ENCODE peak calls at places on chromosomes 2 and 18, in four cellular contexts. M is GM12864; D is CD8-positive, alpha-beta memory T cell; E is K562. K is an unnamed sample.

GRCh38 chr2:209351636-209352035 is 72.2 kb upstream of the MAP2 start:
- DNase-seq in D (no peak), E (no peak), M (no peak), K (no peak)

GRCh38 chr2:68653538-68653982 is 10.2 kb downstream of the PROKR1 start:
- DNase-seq in D (peak), M (no peak), E (peak), K (peak)

GRCh38 chr2:30223413-30223874 is 7.9 kb upstream of the LBH start:
- DNase-seq in M (no peak), E (no peak), D (no peak), K (no peak)

GRCh38 chr2:143558665-143559064 is 429.4 kb downstream of the ARHGAP15 start:
- DNase-seq in D (no peak), M (no peak), E (no peak), K (no peak)

GRCh38 chr2:143575340-143575739 is 446.1 kb downstream of the ARHGAP15 start:
- DNase-seq in D (no peak), E (peak), M (no peak), K (no peak)

GRCh38 chr2:55010149-55010591 is 40.1 kb downstream of the RTN4 start:
- DNase-seq in E (peak), M (no peak), D (peak), K (peak)

GRCh38 chr18:28003451-28003850 is 173.5 kb downstream of the CDH2 start:
- DNase-seq in D (no peak), E (no peak), M (no peak), K (no peak)

GRCh38 chr2:127577503-127577902 is 42.0 kb downstream of the MYO7B start:
- DNase-seq in E (no peak), D (no peak), M (no peak), K (no peak)

GRCh38 chr18:62881509-62882016 is 166.2 kb downstream of the PHLPP1 start:
- DNase-seq in D (no peak), E (peak), M (no peak), K (no peak)

GRCh38 chr2:69770193-69770702 is 28.3 kb downstream of the ANXA4 start:
- DNase-seq in E (peak), M (no peak), D (no peak), K (no peak)

GRCh38 chr18:13541621-13542519 is 184.5 kb downstream of the FAM210A start:
- DNase-seq in M (no peak), E (no peak), D (no peak), K (no peak)

GRCh38 chr18:36012891-36013290 is 40.4 kb downstream of the RMP24 start:
- DNase-seq in E (no peak), D (no peak), M (no peak), K (no peak)

GRCh38 chr18:73381361-73382031 is 513.7 kb upstream of the NETO1 start:
- DNase-seq in M (no peak), E (no peak), D (no peak), K (no peak)

GRCh38 chr2:218006741-218007140 is 3.9 kb upstream of the TNS1 start:
- DNase-seq in M (no peak), E (no peak), D (no peak), K (no peak)

GRCh38 chr2:72515696-72516095 is 310.1 kb downstream of the EXOC6B start:
- DNase-seq in M (no peak), D (no peak), E (no peak), K (no peak)

GRCh38 chr2:8285081-8285480 is 396.8 kb upstream of the ID2 start:
- DNase-seq in D (no peak), M (no peak), E (no peak), K (no peak)

GRCh38 chr2:97766567-97766966 is 53.2 kb downstream of the ZAP70 start:
- DNase-seq in D (no peak), E (no peak), M (no peak), K (no peak)

K was measured in CD4-positive, alpha-beta memory T cell.